ENCODE peak calls at places on chromosomes 13 and 19, in four cellular contexts. Q is GM12878, S is HepG2, A is K562. U is an unnamed sample.

GRCh38 chr19:10290876-10291553 is 1.3 kb downstream of the ICAM5 start:
- DNase-seq in Q (no peak), S (peak), A (peak), U (peak)

GRCh38 chr13:93151277-93151676 is 75.3 kb upstream of the GPC6 start:
- DNase-seq in Q (no peak), S (no peak), A (no peak), U (no peak)

GRCh38 chr13:70339738-70340137 is 231.5 kb upstream of the KLHL1 start:
- DNase-seq in Q (no peak), S (peak), A (no peak), U (peak)

GRCh38 chr13:50527612-50528509 is 315.6 kb downstream of the DLEU7 start:
- DNase-seq in Q (no peak), S (no peak), A (no peak), U (no peak)

GRCh38 chr13:51525567-51526165 is 58.6 kb upstream of the WDFY2 start:
- DNase-seq in Q (no peak), S (no peak), A (no peak), U (no peak)

GRCh38 chr13:110516500-110516899 is 45.0 kb downstream of the RAB20 start:
- DNase-seq in Q (no peak), S (no peak), A (no peak), U (no peak)

GRCh38 chr19:3890590-3890989 is 10.1 kb downstream of the ATCAY start:
- DNase-seq in Q (no peak), S (no peak), A (no peak), U (no peak)

GRCh38 chr13:97030705-97031452 is 36.6 kb upstream of the OXGR1 start:
- DNase-seq in Q (no peak), S (peak), A (peak), U (no peak)

GRCh38 chr13:100789968-100790367 is 115.4 kb upstream of the TMTC4 start:
- DNase-seq in Q (no peak), S (no peak), A (no peak), U (no peak)

GRCh38 chr13:46185634-46186033 is 3.7 kb upstream of the LCP1 start:
- DNase-seq in Q (no peak), S (no peak), A (no peak), U (no peak)

GRCh38 chr13:99605417-99606321 is 104.4 kb downstream of the TM9SF2 start:
- DNase-seq in Q (no peak), S (peak), A (peak), U (peak)

GRCh38 chr19:805161-805561 is 7.9 kb downstream of the PTBP1 start:
- DNase-seq in Q (no peak), S (no peak), A (peak), U (no peak)

GRCh38 chr19:13093407-13094284 is 9.0 kb downstream of the LYL1 start:
- DNase-seq in Q (no peak), S (peak), A (peak), U (peak)

GRCh38 chr13:101846701-101847100 is 394.2 kb downstream of the ITGBL1 start:
- DNase-seq in Q (no peak), S (no peak), A (no peak), U (no peak)

GRCh38 chr13:67518785-67519184 is 288.6 kb upstream of the PCDH9 start:
- DNase-seq in Q (no peak), S (no peak), A (no peak), U (no peak)

GRCh38 chr13:102928971-102929370 is 83.1 kb downstream of the ERCC5 start:
- DNase-seq in Q (no peak), S (no peak), A (no peak), U (no peak)

GRCh38 chr13:23752111-23753001 is 136.8 kb downstream of the MIPEP start:
- DNase-seq in Q (peak), S (no peak), A (no peak), U (no peak)

GRCh38 chr19:4425531-4425930 is 23.1 kb downstream of the CHAF1A start:
- DNase-seq in Q (no peak), S (no peak), A (peak), U (no peak)

GRCh38 chr19:28465317-28466086 is 747.4 kb downstream of the UQCRFS1 start:
- DNase-seq in Q (no peak), S (no peak), A (no peak), U (no peak)

GRCh38 chr19:33093420-33094210 is 12.6 kb downstream of the GPATCH1 start:
- DNase-seq in Q (no peak), S (no peak), A (peak), U (no peak)

GRCh38 chr19:41205995-41206394 is 13.0 kb downstream of the CYP2S1 start:
- DNase-seq in Q (no peak), S (no peak), A (no peak), U (no peak)

GRCh38 chr13:44052843-44053607 is 173.3 kb downstream of the LACC1 start:
- DNase-seq in Q (no peak), S (no peak), A (no peak), U (peak)

GRCh38 chr19:4695224-4695731 is 25.1 kb upstream of the MYDGF start:
- DNase-seq in Q (no peak), S (no peak), A (no peak), U (no peak)

DNA sequence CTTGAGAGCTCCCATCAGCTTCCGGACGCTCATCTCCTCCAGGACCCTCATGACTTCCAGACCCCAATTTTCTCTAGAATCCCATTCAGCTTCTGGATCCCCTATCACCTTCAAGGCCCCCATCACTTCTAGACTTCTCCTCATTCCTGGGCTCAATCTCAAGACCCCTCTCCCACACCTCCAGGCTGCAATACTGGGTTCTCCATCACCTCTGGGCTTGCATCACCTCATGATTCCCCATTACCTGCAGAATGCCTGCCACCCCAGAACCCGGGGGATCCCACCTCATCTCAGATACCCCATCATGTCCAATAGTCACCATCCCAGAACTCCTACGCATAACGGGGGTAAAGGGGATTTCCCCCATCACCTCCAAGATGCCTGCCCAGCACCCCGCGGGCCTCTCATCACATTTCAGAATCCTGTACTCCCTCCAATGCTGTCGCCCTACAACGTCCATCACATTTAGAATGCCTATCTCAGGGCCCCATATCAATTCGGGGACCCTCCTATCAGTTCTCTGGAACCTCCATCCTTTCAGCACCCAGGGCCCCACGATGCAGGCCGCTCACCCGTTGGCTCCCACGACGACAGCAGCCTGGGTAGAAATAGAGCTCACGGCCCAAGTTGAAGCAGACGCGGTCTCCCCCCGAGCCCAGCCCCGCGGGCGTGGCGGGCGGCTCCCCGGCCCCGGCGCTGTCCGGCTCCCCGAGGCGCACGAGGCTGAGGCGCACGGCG is 732 bp downstream of the DMWD start:
- DNase-seq in Q (no peak), S (no peak), A (no peak), U (no peak)
- TF ChIP-seq CREM in Q (no peak), S (no peak), A (no peak), U (no peak)

GRCh38 chr19:16603090-16603489 is 24.9 kb downstream of the MED26 start:
- DNase-seq in Q (no peak), S (no peak), A (no peak), U (no peak)
- TF ChIP-seq CREM in Q (no peak), S (no peak), A (no peak), U (no peak)

GRCh38 chr19:16366433-16367268 is 42.0 kb downstream of the KLF2 start:
- DNase-seq in Q (peak), S (no peak), A (no peak), U (no peak)

GRCh38 chr19:16369664-16370576 is 45.3 kb downstream of the KLF2 start:
- DNase-seq in Q (no peak), S (no peak), A (no peak), U (no peak)

GRCh38 chr19:16367269-16367683 is 42.6 kb downstream of the KLF2 start:
- DNase-seq in Q (peak), S (no peak), A (no peak), U (no peak)

GRCh38 chr19:16369306-16369663 is 44.7 kb downstream of the KLF2 start:
- DNase-seq in Q (no peak), S (no peak), A (no peak), U (no peak)

DNA sequence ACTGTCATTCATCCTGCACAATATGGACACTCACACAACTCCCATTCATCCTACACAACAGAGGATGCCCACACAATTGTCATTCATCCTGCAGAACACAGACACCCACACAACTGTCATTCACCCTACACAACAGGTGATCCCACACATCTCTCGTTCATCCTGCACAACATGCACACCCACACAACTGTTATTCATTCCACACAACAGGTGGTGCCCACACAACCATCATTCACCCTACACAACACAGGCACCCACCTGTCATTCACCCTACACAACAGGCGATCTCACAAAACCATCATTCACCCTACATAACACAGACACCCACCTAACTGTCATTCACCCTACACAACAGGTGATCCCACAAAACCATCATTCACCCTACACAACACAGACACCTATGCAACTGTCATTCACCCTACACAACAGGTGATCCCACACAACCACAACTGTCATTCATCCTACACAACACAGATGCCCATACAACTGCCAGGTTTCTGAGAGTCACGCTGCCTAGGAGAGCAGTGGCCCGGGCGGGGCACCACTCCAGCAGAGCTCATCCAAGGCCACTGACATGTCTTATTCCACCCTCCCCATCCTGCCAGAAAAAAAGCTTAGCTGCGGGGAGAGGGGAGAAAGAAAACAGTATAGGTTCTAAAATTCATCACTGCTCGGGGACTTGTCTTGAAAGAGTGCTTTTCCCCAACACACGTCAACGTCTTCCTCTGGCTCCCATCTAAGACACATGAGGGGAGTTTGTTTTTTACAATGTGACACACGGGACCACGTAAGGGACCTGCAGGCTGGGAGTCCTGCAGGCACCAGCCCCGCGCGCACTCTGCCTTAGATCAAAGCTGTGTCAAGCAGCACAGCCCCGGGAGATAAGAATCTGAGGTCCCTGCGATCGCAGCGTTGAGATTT is 44.0 kb downstream of the KLF2 start:
- DNase-seq in Q (no peak), S (peak), A (no peak), U (no peak)
- TF ChIP-seq CREM in Q (no peak), S (no peak), A (no peak), U (no peak)

DNA sequence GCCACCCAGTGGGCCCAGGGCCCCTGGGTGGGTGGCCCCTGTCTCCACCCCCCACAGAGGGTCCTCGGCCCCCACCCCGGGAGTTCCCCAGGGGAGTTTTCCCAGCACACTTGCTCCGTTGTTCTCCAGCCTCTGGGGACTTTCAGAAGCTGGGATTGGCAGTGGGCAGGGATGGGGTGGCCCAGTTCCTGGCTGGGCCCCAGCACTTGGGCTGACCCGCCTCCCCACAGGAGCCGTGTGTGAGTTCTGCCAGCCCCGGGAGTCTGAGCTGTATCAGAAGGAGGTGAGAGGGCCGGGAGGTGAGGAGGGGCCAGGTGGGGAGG is 2.0 kb upstream of the SPIB start:
- DNase-seq in Q (no peak), S (no peak), A (no peak), U (no peak)
- TF ChIP-seq CREM in Q (no peak), S (no peak), A (no peak), U (no peak)

GRCh38 chr19:45682117-45682516 is 9.6 kb downstream of the SNRPD2 start:
- DNase-seq in Q (no peak), S (no peak), A (no peak), U (no peak)

GRCh38 chr19:45682908-45683307 is 8.8 kb downstream of the SNRPD2 start:
- DNase-seq in Q (no peak), S (no peak), A (no peak), U (no peak)

GRCh38 chr19:45681391-45682015 is 10.2 kb downstream of the SNRPD2 start:
- DNase-seq in Q (no peak), S (peak), A (peak), U (peak)

GRCh38 chr19:45676851-45677263 is 8.8 kb downstream of the GIPR start:
- DNase-seq in Q (no peak), S (no peak), A (no peak), U (no peak)

GRCh38 chr19:45677351-45678230 is 9.6 kb downstream of the GIPR start:
- DNase-seq in Q (peak), S (peak), A (peak), U (peak)
- TF ChIP-seq CREM in Q (no peak), S (no peak), A (no peak), U (no peak)

DNA sequence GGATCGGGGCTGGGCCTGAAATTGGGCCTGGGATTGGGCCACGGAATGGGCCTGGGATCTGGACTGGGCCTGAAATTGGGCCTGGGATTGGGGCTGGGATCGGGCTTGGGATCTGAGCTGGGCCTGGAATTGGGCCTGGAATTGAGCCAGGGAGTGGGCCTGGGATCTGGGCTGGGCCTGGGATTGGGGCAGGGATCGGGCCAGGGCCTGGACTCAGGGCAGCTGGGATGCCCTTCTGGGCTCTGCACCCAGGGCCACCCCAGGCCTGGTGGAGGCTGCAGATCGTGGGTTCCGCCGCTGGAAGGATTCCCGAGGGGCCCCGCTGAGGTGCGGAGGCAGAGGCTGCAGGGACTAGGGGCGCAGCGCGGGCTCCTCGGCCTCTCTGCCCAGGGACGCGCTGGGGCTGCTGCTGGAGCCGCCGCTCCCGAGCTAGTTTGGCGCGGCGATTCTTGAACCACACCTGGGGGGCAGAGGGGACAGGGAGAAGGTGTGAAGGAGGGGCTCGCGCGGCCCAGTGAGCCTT is 1.8 kb downstream of the TPRX1 start:
- DNase-seq in Q (no peak), S (no peak), A (no peak), U (no peak)
- TF ChIP-seq CREM in Q (no peak), S (no peak), A (no peak), U (no peak)

DNA sequence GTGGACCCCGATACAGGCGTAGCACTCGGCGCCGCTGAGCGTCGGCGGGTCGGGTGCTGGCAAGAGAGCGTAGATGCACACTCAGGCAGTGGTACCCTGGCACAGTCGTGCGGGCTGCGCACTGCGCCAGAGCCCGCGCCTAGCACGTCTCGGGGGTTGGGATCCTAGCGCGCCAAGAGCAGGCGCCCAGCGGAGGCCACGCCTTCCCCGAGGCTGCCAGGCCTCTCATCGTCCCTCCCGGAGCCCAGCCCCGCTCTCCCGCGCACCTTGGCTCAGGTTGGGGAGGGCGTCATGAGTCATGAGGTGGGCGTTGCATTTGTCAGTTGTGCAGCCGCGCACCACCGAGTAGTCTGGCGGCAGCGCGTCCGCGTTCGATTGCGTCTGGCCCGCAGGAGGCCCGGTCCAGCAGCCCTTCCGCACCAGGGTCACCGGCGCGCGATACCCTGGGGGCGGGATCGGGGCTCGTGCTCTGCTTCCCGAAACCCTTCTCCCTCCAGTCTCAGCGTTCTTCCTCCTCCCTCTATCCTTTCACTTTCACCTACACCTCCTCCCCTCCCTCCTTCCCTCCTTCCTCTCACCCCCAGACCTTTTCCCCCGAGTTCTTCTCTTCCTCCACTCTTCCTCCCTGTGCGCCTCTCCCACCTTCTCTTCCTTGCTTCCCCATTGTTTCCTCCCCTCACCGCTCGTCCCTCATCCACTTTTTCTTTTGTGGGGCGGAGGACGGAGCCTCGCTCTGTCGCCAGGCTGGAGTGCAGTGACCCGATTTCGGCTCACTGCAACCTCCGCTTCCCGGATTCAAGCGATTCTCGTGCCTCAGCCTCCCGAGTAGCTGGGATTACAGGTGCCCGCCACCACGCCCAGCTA is 3.5 kb downstream of the LYPD5 start:
- DNase-seq in Q (no peak), S (no peak), A (peak), U (peak)
- TF ChIP-seq CREM in Q (no peak), S (no peak), A (no peak), U (no peak)